ENCODE peak calls at places on chromosomes 12 and 14, in four cellular contexts. S is HepG2, H is SK-N-SH, U is K562. X is an unnamed sample.

GRCh38 chr14:68199465-68200145 is 380.0 kb downstream of the RAD51B start:
- DNase-seq in U (no peak), H (no peak), S (no peak), X (no peak)

GRCh38 chr14:50344116-50344775 is 32.1 kb downstream of the DMAC2L start:
- DNase-seq in H (no peak), S (no peak), U (no peak), X (peak)

GRCh38 chr14:95200404-95200803 is 43.1 kb upstream of the DICER1 start:
- DNase-seq in H (no peak), S (no peak), U (no peak), X (no peak)

GRCh38 chr14:104155513-104155912 is 17.1 kb downstream of the KIF26A start:
- DNase-seq in U (no peak), H (no peak), S (no peak), X (no peak)

GRCh38 chr14:99317231-99318090 is 45.5 kb upstream of the BCL11B start:
- DNase-seq in H (no peak), U (no peak), S (no peak), X (no peak)

GRCh38 chr12:13817131-13817530 is 164.3 kb downstream of the GRIN2B start:
- DNase-seq in H (no peak), S (no peak), U (no peak), X (no peak)

GRCh38 chr14:42001436-42001835 is 394.8 kb downstream of the LRFN5 start:
- DNase-seq in S (no peak), U (no peak), H (no peak), X (no peak)

GRCh38 chr12:52059582-52060497 is 8.6 kb downstream of the NR4A1 start:
- DNase-seq in H (no peak), S (no peak), U (no peak), X (no peak)

GRCh38 chr12:108622425-108622824 is 11.3 kb downstream of the SELPLG start:
- DNase-seq in H (no peak), U (no peak), S (peak), X (no peak)

GRCh38 chr14:36173161-36173560 is 3.4 kb downstream of the PTCSC3 start:
- DNase-seq in H (no peak), U (no peak), S (no peak), X (no peak)

GRCh38 chr14:72633551-72633950 is 260.4 kb downstream of the DPF3 start:
- DNase-seq in H (no peak), U (no peak), S (no peak), X (no peak)

GRCh38 chr12:54977155-54977554 is 7.4 kb downstream of the TESPA1 start:
- DNase-seq in S (no peak), H (no peak), U (no peak), X (no peak)

GRCh38 chr12:31222620-31223222 is 103.2 kb downstream of the SINHCAF start:
- DNase-seq in H (no peak), U (no peak), S (no peak), X (no peak)

GRCh38 chr14:33745163-33745562 is 205.7 kb downstream of the EGLN3 start:
- DNase-seq in U (no peak), H (no peak), S (no peak), X (no peak)

GRCh38 chr12:25615119-25615518 is 62.0 kb upstream of the LMNTD1 start:
- DNase-seq in H (no peak), U (peak), S (no peak), X (no peak)

GRCh38 chr14:20610002-20610765 is 19.0 kb upstream of the RNASE12 start:
- DNase-seq in S (peak), U (peak), H (peak), X (no peak)

GRCh38 chr12:111285191-111285590 is 83.7 kb downstream of the PHETA1 start:
- DNase-seq in U (no peak), H (no peak), S (no peak), X (no peak)

GRCh38 chr14:21072102-21072501 is 2.0 kb downstream of the ARHGEF40 start:
- DNase-seq in S (no peak), H (peak), U (no peak), X (no peak)

GRCh38 chr12:79933580-79934264 is 1.2 kb downstream of the PPP1R12A start:
- DNase-seq in S (no peak), H (peak), U (peak), X (no peak)

GRCh38 chr12:80064269-80064668 is 35.1 kb upstream of the OTOGL start:
- DNase-seq in S (no peak), H (no peak), U (no peak), X (no peak)

GRCh38 chr14:99910337-99911268 is 117.4 kb downstream of the EML1 start:
- DNase-seq in H (no peak), U (no peak), S (peak), X (no peak)

GRCh38 chr14:48937796-48938195 is 648.4 kb downstream of the RPS29 start:
- DNase-seq in H (peak), U (no peak), S (no peak), X (no peak)

GRCh38 chr12:101855364-101855884 is 22.0 kb upstream of the DRAM1 start:
- DNase-seq in U (peak), S (peak), H (no peak), X (no peak)

GRCh38 chr12:117577122-117577657 is 215.8 kb upstream of the NOS1 start:
- DNase-seq in H (peak), S (no peak), U (no peak), X (no peak)

GRCh38 chr14:28756896-28757570 is 9.6 kb upstream of the FOXG1 start:
- DNase-seq in H (peak), U (no peak), S (peak), X (no peak)

GRCh38 chr12:74129702-74130101 is 407.9 kb upstream of the ATXN7L3B start:
- DNase-seq in U (no peak), S (no peak), H (no peak), X (no peak)

GRCh38 chr14:34465069-34465859 is 3.2 kb upstream of the SPTSSA start:
- DNase-seq in H (no peak), S (peak), U (peak), X (no peak)

GRCh38 chr14:103737432-103738045 is 21.9 kb downstream of the ZFYVE21 start:
- DNase-seq in U (no peak), H (no peak), S (peak), X (no peak)

GRCh38 chr12:11872055-11872454 is 198.7 kb upstream of the BCL2L14 start:
- DNase-seq in H (no peak), U (no peak), S (no peak), X (no peak)

GRCh38 chr12:6618483-6618882 is 11.3 kb upstream of the CHD4 start:
- DNase-seq in U (no peak), S (no peak), H (no peak), X (no peak)

GRCh38 chr12:128178971-128179370 is 88.0 kb upstream of the TMEM132C start:
- DNase-seq in S (no peak), U (no peak), H (no peak), X (no peak)

GRCh38 chr14:99685061-99685995 is 1.2 kb downstream of the CYP46A1 start:
- DNase-seq in H (no peak), U (no peak), S (no peak), X (no peak)

GRCh38 chr14:32473476-32473875 is 144.4 kb downstream of the AKAP6 start:
- DNase-seq in H (no peak), U (no peak), S (peak), X (no peak)

GRCh38 chr14:49959822-49960408 is 67.0 kb downstream of the ARF6 start:
- DNase-seq in U (no peak), H (no peak), S (no peak), X (peak)

GRCh38 chr14:71142375-71143038 is 235.2 kb downstream of the PCNX1 start:
- DNase-seq in U (no peak), S (no peak), H (no peak), X (no peak)

GRCh38 chr12:51548241-51548640 is 42.8 kb upstream of the SCN8A start:
- DNase-seq in S (no peak), H (no peak), U (no peak), X (no peak)

GRCh38 chr12:89183985-89184435 is 168.3 kb downstream of the DUSP6 start:
- DNase-seq in U (no peak), S (no peak), H (no peak), X (no peak)

GRCh38 chr12:59070534-59070933 is 150.2 kb upstream of the LRIG3 start:
- DNase-seq in H (no peak), U (no peak), S (no peak), X (no peak)
- TF ChIP-seq TAF1 in H (no peak), U (no peak), S (no peak), X (no peak)

GRCh38 chr12:92289611-92290010 is 144.0 kb upstream of the BTG1 start:
- DNase-seq in U (no peak), S (no peak), H (no peak), X (no peak)
- TF ChIP-seq TAF1 in U (no peak), S (no peak), H (no peak), X (no peak)

GRCh38 chr14:31018057-31018645 is 7.3 kb upstream of the AP4S1 start:
- DNase-seq in H (no peak), S (no peak), U (no peak), X (no peak)
- TF ChIP-seq TAF1 in H (no peak), S (no peak), U (no peak), X (no peak)

GRCh38 chr12:50325890-50326391 is 42.6 kb upstream of the LIMA1 start:
- DNase-seq in H (no peak), U (no peak), S (peak), X (no peak)
- TF ChIP-seq TAF1 in H (no peak), U (no peak), S (no peak), X (no peak)

GRCh38 chr12:62659457-62660295 is 193.1 kb downstream of the MON2 start:
- DNase-seq in U (no peak), H (no peak), S (no peak), X (no peak)
- TF ChIP-seq TAF1 in U (no peak), H (no peak), S (no peak), X (no peak)

GRCh38 chr14:24051162-24051788 is 534 bp upstream of the CARMIL3 start:
- DNase-seq in U (peak), H (no peak), S (no peak), X (peak)
- TF ChIP-seq TAF1 in U (no peak), H (no peak), S (no peak), X (no peak)

DNA sequence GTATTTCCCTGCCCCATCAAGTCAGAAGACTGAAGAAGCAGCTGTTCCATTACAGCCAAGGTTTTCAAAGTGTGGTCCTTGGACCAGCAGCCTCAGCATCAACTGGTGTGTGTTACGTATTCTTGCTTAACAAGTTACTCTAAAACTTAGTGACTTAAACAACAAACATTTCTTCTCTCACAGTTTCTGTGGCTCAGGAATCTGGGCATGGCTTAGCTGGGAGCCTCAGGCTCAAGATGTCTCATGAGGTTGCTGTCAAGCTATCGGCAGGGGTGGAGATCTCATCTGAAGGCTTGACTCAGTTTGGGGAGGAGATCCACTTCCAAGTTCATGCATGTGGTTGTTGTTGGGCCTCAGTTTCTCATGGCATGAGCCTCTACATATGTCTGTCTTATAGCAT is 174.5 kb downstream of the KTN1 start:
- DNase-seq in U (no peak), H (no peak), S (no peak), X (no peak)
- TF ChIP-seq TAF1 in U (no peak), H (no peak), S (no peak), X (no peak)

DNA sequence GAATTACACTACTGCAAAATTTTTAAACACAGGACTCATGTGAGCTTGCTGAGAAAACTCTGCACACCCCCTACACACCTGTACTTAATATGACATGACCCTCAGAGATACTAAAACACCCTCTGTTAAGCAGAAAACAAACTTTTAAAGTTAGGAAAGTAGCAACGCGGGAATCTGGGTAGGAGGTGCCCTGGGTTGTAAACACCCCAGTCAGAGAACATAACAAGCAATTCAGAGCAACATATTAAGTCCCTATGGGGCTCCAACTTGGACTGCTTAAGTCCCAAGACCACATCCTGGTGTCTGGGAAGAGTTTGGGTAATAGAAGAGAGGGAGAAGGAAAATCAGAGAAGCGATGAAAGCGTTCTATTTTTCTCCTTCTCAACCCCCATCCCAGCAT is 1.2 kb downstream of the ATF7 start:
- DNase-seq in H (no peak), U (peak), S (no peak), X (no peak)
- TF ChIP-seq TAF1 in H (no peak), U (no peak), S (no peak), X (no peak)

GRCh38 chr14:98177551-98177950 is 1094.4 kb downstream of the BCL11B start:
- DNase-seq in S (no peak), H (no peak), U (no peak), X (no peak)
- TF ChIP-seq TAF1 in S (no peak), H (no peak), U (no peak), X (no peak)